ENCODE peak calls at places on chromosomes 3 and 15, in five cellular contexts. G is fibroblast of pulmonary artery, D is iPS-NIHi11, H is OCI-LY7, J is neural progenitor cell. N is an unnamed sample.

GRCh38 chr3:55885721-55886120 is 398.6 kb upstream of the WNT5A start:
- DNase-seq in G (peak; percentile 14), D (peak; percentile 20), H (no peak), J (no peak), N (no peak)

GRCh38 chr3:63791974-63792373 is 27.1 kb upstream of the C3orf49 start:
- DNase-seq in G (peak; percentile 76), D (no peak), H (no peak), J (peak; percentile 35), N (no peak)

GRCh38 chr3:142940000-142940399 is 23.5 kb downstream of the PAQR9 start:
- DNase-seq in G (no peak), D (no peak), H (no peak), J (no peak), N (no peak)

GRCh38 chr3:115019900-115020299 is 127.2 kb downstream of the ZBTB20 start:
- DNase-seq in G (no peak), D (no peak), H (no peak), J (no peak), N (no peak)

GRCh38 chr3:126259411-126260391 is 79.3 kb upstream of the ALDH1L1 start:
- DNase-seq in G (peak; percentile 32), D (peak; percentile 80), H (peak; percentile 35), J (peak; percentile 60), N (no peak)

GRCh38 chr3:54954516-54954915 is 26.7 kb upstream of the LRTM1 start:
- DNase-seq in G (no peak), D (peak; percentile 27), H (no peak), J (peak; percentile 50), N (no peak)

GRCh38 chr3:142500211-142500610 is 52.4 kb upstream of the XRN1 start:
- DNase-seq in G (no peak), D (no peak), H (no peak), J (no peak), N (no peak)

GRCh38 chr3:78905700-78906099 is 862.1 kb downstream of the ROBO1 start:
- DNase-seq in G (no peak), D (no peak), H (no peak), J (no peak), N (no peak)

GRCh38 chr15:65423977-65424679 is 1.4 kb upstream of the IGDCC4 start:
- DNase-seq in G (no peak), D (no peak), H (no peak), J (no peak), N (no peak)

GRCh38 chr3:185847506-185847905 is 22.7 kb upstream of the IGF2BP2 start:
- DNase-seq in G (no peak), D (no peak), H (no peak), J (no peak), N (no peak)

GRCh38 chr3:192130534-192131132 is 596.7 kb downstream of the FGF12 start:
- DNase-seq in G (peak; percentile 36), D (peak; percentile 53), H (peak; percentile 83), J (peak; percentile 56), N (no peak)

GRCh38 chr3:1616715-1617114 is 482.0 kb upstream of the CNTN4 start:
- DNase-seq in G (no peak), D (no peak), H (no peak), J (no peak), N (no peak)

GRCh38 chr15:57427367-57427821 is 51.1 kb downstream of the CGNL1 start:
- DNase-seq in G (peak; percentile 55), D (peak; percentile 25), H (no peak), J (peak; percentile 58), N (no peak)

GRCh38 chr3:32780735-32781210 is 37.0 kb upstream of the TRIM71 start:
- DNase-seq in G (peak; percentile 43), D (peak; percentile 80), H (no peak), J (peak; percentile 97), N (no peak)

GRCh38 chr3:131807822-131808221 is 227.0 kb downstream of the CPNE4 start:
- DNase-seq in G (no peak), D (no peak), H (no peak), J (no peak), N (no peak)